ENCODE peak calls at places on chromosomes 11 and 22, in seven cellular contexts. G is activated T-cell treated with anti-CD3 and anti-CD28 coated beads, Interleukin-2, amount 50 U/mL, for 48 hours; F is GM19239; Q is KG1; S is esophagus squamous epithelium; L is fibroblast of pulmonary artery; T is lung. I is an unnamed sample.

GRCh38 chr11:61004037-61004641 is 32.7 kb downstream of the CD6 start:
- DNase-seq in G (no peak), F (no peak), Q (peak; percentile 59), S (no peak), L (peak; percentile 50), T (no peak), I (peak; percentile 44)

GRCh38 chr11:58057481-58057880 is 26.7 kb downstream of the OR6Q1 start:
- DNase-seq in G (no peak), F (no peak), Q (no peak), S (no peak), L (no peak), T (no peak), I (no peak)

GRCh38 chr22:29768052-29768680 is 997 bp downstream of the UQCR10 start:
- DNase-seq in G (no peak), F (no peak), Q (no peak), S (no peak), L (no peak), T (no peak), I (no peak)

GRCh38 chr11:20178976-20179375 is 18.7 kb upstream of the DBX1 start:
- DNase-seq in G (no peak), F (no peak), Q (no peak), S (no peak), L (no peak), T (no peak), I (no peak)

GRCh38 chr11:85042368-85042767 is 584.8 kb downstream of the DLG2 start:
- DNase-seq in G (no peak), F (no peak), Q (no peak), S (no peak), L (no peak), T (no peak), I (no peak)

GRCh38 chr11:124376280-124376679 is 8.0 kb downstream of the OR8B2 start:
- DNase-seq in G (no peak), F (no peak), Q (no peak), S (no peak), L (no peak), T (no peak), I (no peak)

GRCh38 chr11:69475866-69476714 is 5.4 kb upstream of the LINC01488 start:
- DNase-seq in G (no peak), F (no peak), Q (no peak), S (no peak), L (no peak), T (no peak), I (no peak)

GRCh38 chr22:27911329-27911728 is 7.7 kb downstream of the PITPNB start:
- DNase-seq in G (no peak), F (no peak), Q (no peak), S (no peak), L (peak; percentile 48), T (no peak), I (no peak)

GRCh38 chr22:18984564-18984963 is 48.5 kb upstream of the PRODH start:
- DNase-seq in G (no peak), F (no peak), Q (no peak), S (no peak), L (no peak), T (no peak), I (no peak)

GRCh38 chr22:27218012-27218483 is 560.7 kb downstream of the MIAT start:
- DNase-seq in G (no peak), F (no peak), Q (no peak), S (no peak), L (no peak), T (no peak), I (no peak)

GRCh38 chr11:8384199-8384821 is 120.6 kb upstream of the LMO1 start:
- DNase-seq in G (no peak), F (no peak), Q (no peak), S (no peak), L (peak; percentile 24), T (peak; percentile 61), I (no peak)

GRCh38 chr11:34315006-34315793 is 42.6 kb downstream of the ABTB2 start:
- DNase-seq in G (no peak), F (no peak), Q (no peak), S (no peak), L (no peak), T (no peak), I (no peak)

GRCh38 chr22:40348025-40348658 is 1.8 kb downstream of the ADSL start:
- DNase-seq in G (peak; percentile 72), F (peak; percentile 58), Q (peak; percentile 17), S (no peak), L (peak; percentile 75), T (no peak), I (no peak)

GRCh38 chr22:50049299-50050195 is 8.6 kb downstream of the TTLL8 start:
- DNase-seq in G (no peak), F (no peak), Q (no peak), S (no peak), L (no peak), T (no peak), I (no peak)

GRCh38 chr11:94574193-94574961 is 7.2 kb downstream of the PIWIL4 start:
- DNase-seq in G (no peak), F (no peak), Q (no peak), S (no peak), L (peak; percentile 60), T (no peak), I (no peak)

GRCh38 chr11:123608371-123608770 is 46.1 kb downstream of the SCN3B start:
- DNase-seq in G (no peak), F (no peak), Q (no peak), S (no peak), L (no peak), T (no peak), I (no peak)

GRCh38 chr11:61542661-61543060 is 34.1 kb downstream of the LRRC10B start:
- DNase-seq in G (no peak), F (no peak), Q (no peak), S (no peak), L (no peak), T (no peak), I (no peak)

GRCh38 chr11:24161587-24161986 is 335.3 kb upstream of the LUZP2 start:
- DNase-seq in G (no peak), F (no peak), Q (no peak), S (no peak), L (no peak), T (no peak), I (no peak)

GRCh38 chr22:42863349-42863911 is 6.4 kb upstream of the ARFGAP3 start:
- DNase-seq in G (peak; percentile 58), F (no peak), Q (peak; percentile 49), S (no peak), L (peak; percentile 74), T (no peak), I (no peak)

GRCh38 chr11:62680825-62681240 is 2.0 kb upstream of the UBXN1 start:
- DNase-seq in G (no peak), F (peak; percentile 56), Q (peak; percentile 56), S (no peak), L (peak; percentile 88), T (peak; percentile 51), I (no peak)

GRCh38 chr11:115941044-115941443 is 436.8 kb upstream of the CADM1 start:
- DNase-seq in G (no peak), F (no peak), Q (no peak), S (no peak), L (no peak), T (no peak), I (no peak)

GRCh38 chr22:35904332-35904692 is 124.3 kb downstream of the RBFOX2 start:
- DNase-seq in G (no peak), F (no peak), Q (no peak), S (no peak), L (no peak), T (no peak), I (no peak)

GRCh38 chr22:44710474-44711235 is 8.7 kb downstream of the PRR5 start:
- DNase-seq in G (peak; percentile 60), F (peak; percentile 62), Q (no peak), S (no peak), L (no peak), T (no peak), I (no peak)

GRCh38 chr11:35617687-35618496 is at the start of gene FJX1:
- DNase-seq in G (peak; percentile 30), F (peak; percentile 66), Q (no peak), S (no peak), L (peak; percentile 93), T (peak; percentile 33), I (peak; percentile 75)

GRCh38 chr22:43315687-43316217 is 27.4 kb downstream of the SCUBE1 start:
- DNase-seq in G (no peak), F (no peak), Q (no peak), S (no peak), L (no peak), T (no peak), I (no peak)

GRCh38 chr22:24433001-24433867 is 5.8 kb downstream of the ADORA2A start:
- DNase-seq in G (no peak), F (no peak), Q (no peak), S (no peak), L (no peak), T (no peak), I (no peak)

GRCh38 chr11:127074151-127074761 is 73.7 kb upstream of the KIRREL3 start:
- DNase-seq in G (no peak), F (peak; percentile 16), Q (no peak), S (no peak), L (peak; percentile 40), T (no peak), I (no peak)

GRCh38 chr11:93005239-93005638 is 35.8 kb downstream of the MTNR1B start:
- DNase-seq in G (no peak), F (no peak), Q (no peak), S (no peak), L (peak; percentile 21), T (no peak), I (no peak)

GRCh38 chr11:71097506-71098240 is 154.7 kb downstream of the SHANK2 start:
- DNase-seq in G (no peak), F (no peak), Q (no peak), S (no peak), L (no peak), T (no peak), I (no peak)

GRCh38 chr11:61838921-61839320 is 10.8 kb downstream of the FADS2 start:
- DNase-seq in G (no peak), F (no peak), Q (no peak), S (no peak), L (no peak), T (no peak), I (no peak)

GRCh38 chr11:34331329-34331728 is 26.5 kb downstream of the ABTB2 start:
- DNase-seq in G (no peak), F (no peak), Q (no peak), S (no peak), L (peak; percentile 78), T (no peak), I (no peak)

GRCh38 chr22:46090051-46090591 is 60.2 kb upstream of the PPARA start:
- DNase-seq in G (no peak), F (no peak), Q (no peak), S (no peak), L (no peak), T (no peak), I (no peak)

GRCh38 chr11:22828373-22828772 is 1.2 kb downstream of the SVIP start:
- DNase-seq in G (no peak), F (no peak), Q (no peak), S (no peak), L (no peak), T (no peak), I (no peak)

GRCh38 chr22:45916515-45916914 is 60.4 kb downstream of the WNT7B start:
- DNase-seq in G (no peak), F (no peak), Q (no peak), S (no peak), L (no peak), T (no peak), I (no peak)

GRCh38 chr22:32552540-32552939 is 77.9 kb downstream of the FBXO7 start:
- DNase-seq in G (no peak), F (no peak), Q (no peak), S (no peak), L (no peak), T (no peak), I (no peak)

GRCh38 chr22:36398602-36399472 is 11.1 kb upstream of the MYH9 start:
- DNase-seq in G (no peak), F (no peak), Q (no peak), S (no peak), L (peak; percentile 86), T (no peak), I (no peak)

GRCh38 chr11:65522640-65523322 is 2.1 kb upstream of the SCYL1 start:
- DNase-seq in G (peak; percentile 45), F (no peak), Q (peak; percentile 56), S (no peak), L (peak; percentile 32), T (no peak), I (no peak)

GRCh38 chr11:125141686-125142535 is 22.6 kb upstream of the PKNOX2 start:
- DNase-seq in G (peak; percentile 69), F (peak; percentile 41), Q (peak; percentile 16), S (no peak), L (peak; percentile 35), T (peak; percentile 36), I (peak; percentile 50)